ENCODE peak calls at places on chromosomes 12 and 14, in five cellular contexts. One of them, this sample, is unnamed.

GRCh38 chr14:76473381-76474263 is 97.7 kb downstream of the ESRRB start:
- DNase-seq in cardiac muscle cell: peak
- DNase-seq in aorta: no peak
- DNase-seq in WERI-Rb-1: peak
- DNase-seq in A549: no peak
- DNase-seq in this sample: peak

GRCh38 chr12:51806896-51807295 is 41.6 kb downstream of the FIGNL2 start:
- DNase-seq in cardiac muscle cell: no peak
- DNase-seq in aorta: no peak
- DNase-seq in WERI-Rb-1: no peak
- DNase-seq in A549: no peak
- DNase-seq in this sample: no peak

GRCh38 chr12:132827763-132828703 is 636 bp downstream of the GOLGA3 start:
- DNase-seq in cardiac muscle cell: peak
- DNase-seq in aorta: peak
- DNase-seq in WERI-Rb-1: peak
- DNase-seq in A549: peak
- DNase-seq in this sample: no peak

GRCh38 chr14:89025581-89026236 is 201.3 kb downstream of the TTC8 start:
- DNase-seq in cardiac muscle cell: peak
- DNase-seq in aorta: no peak
- DNase-seq in WERI-Rb-1: no peak
- DNase-seq in A549: no peak
- DNase-seq in this sample: no peak

GRCh38 chr12:1846421-1847405 is 26.3 kb downstream of the LRTM2 start:
- DNase-seq in cardiac muscle cell: no peak
- DNase-seq in aorta: peak
- DNase-seq in WERI-Rb-1: no peak
- DNase-seq in A549: no peak
- DNase-seq in this sample: no peak

GRCh38 chr14:93984070-93984469 is 7.7 kb upstream of the ASB2 start:
- DNase-seq in cardiac muscle cell: no peak
- DNase-seq in aorta: no peak
- DNase-seq in WERI-Rb-1: no peak
- DNase-seq in A549: no peak
- DNase-seq in this sample: no peak

GRCh38 chr12:2877959-2878732 is 1.1 kb downstream of the RHNO1 start:
- DNase-seq in cardiac muscle cell: peak
- DNase-seq in aorta: no peak
- DNase-seq in WERI-Rb-1: peak
- DNase-seq in A549: no peak
- DNase-seq in this sample: no peak

GRCh38 chr14:103372552-103373304 is 12.5 kb upstream of the MARK3 start:
- DNase-seq in cardiac muscle cell: peak
- DNase-seq in aorta: peak
- DNase-seq in WERI-Rb-1: no peak
- DNase-seq in A549: peak
- DNase-seq in this sample: no peak

GRCh38 chr12:104486416-104486815 is 29.7 kb downstream of the CHST11 start:
- DNase-seq in cardiac muscle cell: no peak
- DNase-seq in aorta: no peak
- DNase-seq in WERI-Rb-1: no peak
- DNase-seq in A549: no peak
- DNase-seq in this sample: no peak

GRCh38 chr14:33737446-33737845 is 213.4 kb downstream of the EGLN3 start:
- DNase-seq in cardiac muscle cell: peak
- DNase-seq in aorta: no peak
- DNase-seq in WERI-Rb-1: no peak
- DNase-seq in A549: no peak
- DNase-seq in this sample: no peak

GRCh38 chr12:68971404-68971803 is 38.4 kb upstream of the CPM start:
- DNase-seq in cardiac muscle cell: peak
- DNase-seq in aorta: no peak
- DNase-seq in WERI-Rb-1: no peak
- DNase-seq in A549: peak
- DNase-seq in this sample: no peak

GRCh38 chr12:43636706-43637105 is 84.7 kb upstream of the ADAMTS20 start:
- DNase-seq in cardiac muscle cell: no peak
- DNase-seq in aorta: no peak
- DNase-seq in WERI-Rb-1: no peak
- DNase-seq in A549: no peak
- DNase-seq in this sample: no peak

GRCh38 chr12:56082382-56082781 is 2.4 kb downstream of the ERBB3 start:
- DNase-seq in cardiac muscle cell: no peak
- DNase-seq in aorta: no peak
- DNase-seq in WERI-Rb-1: no peak
- DNase-seq in A549: no peak
- DNase-seq in this sample: no peak

GRCh38 chr14:104770851-104771272 is 17.9 kb downstream of the SIVA1 start:
- DNase-seq in cardiac muscle cell: no peak
- DNase-seq in aorta: no peak
- DNase-seq in WERI-Rb-1: peak
- DNase-seq in A549: no peak
- DNase-seq in this sample: no peak

GRCh38 chr12:8037046-8037663 is 4.6 kb downstream of the FOXJ2 start:
- DNase-seq in cardiac muscle cell: no peak
- DNase-seq in aorta: no peak
- DNase-seq in WERI-Rb-1: no peak
- DNase-seq in A549: no peak
- DNase-seq in this sample: no peak

GRCh38 chr12:94329366-94329765 is 130.3 kb downstream of the CEP83 start:
- DNase-seq in cardiac muscle cell: peak
- DNase-seq in aorta: no peak
- DNase-seq in WERI-Rb-1: no peak
- DNase-seq in A549: no peak
- DNase-seq in this sample: no peak

GRCh38 chr14:32202468-32202865 is 602 bp downstream of the RNU6-8 start:
- DNase-seq in cardiac muscle cell: no peak
- DNase-seq in aorta: no peak
- DNase-seq in WERI-Rb-1: no peak
- DNase-seq in A549: no peak
- DNase-seq in this sample: no peak

GRCh38 chr12:39867631-39868030 is 238.2 kb downstream of the SLC2A13 start:
- DNase-seq in cardiac muscle cell: peak
- DNase-seq in aorta: no peak
- DNase-seq in WERI-Rb-1: no peak
- DNase-seq in A549: no peak
- DNase-seq in this sample: no peak

GRCh38 chr14:30131698-30132097 is 204.1 kb upstream of the PRKD1 start:
- DNase-seq in cardiac muscle cell: no peak
- DNase-seq in aorta: no peak
- DNase-seq in WERI-Rb-1: no peak
- DNase-seq in A549: no peak
- DNase-seq in this sample: no peak

GRCh38 chr14:78143489-78144145 is 26.6 kb upstream of the NRXN3 start:
- DNase-seq in cardiac muscle cell: no peak
- DNase-seq in aorta: no peak
- DNase-seq in WERI-Rb-1: no peak
- DNase-seq in A549: peak
- DNase-seq in this sample: no peak

GRCh38 chr12:113208041-113208934 is 13.0 kb upstream of the TPCN1 start:
- DNase-seq in cardiac muscle cell: peak
- DNase-seq in aorta: peak
- DNase-seq in WERI-Rb-1: no peak
- DNase-seq in A549: no peak
- DNase-seq in this sample: peak

GRCh38 chr12:106226884-106227640 is 20.8 kb downstream of the CKAP4 start:
- DNase-seq in cardiac muscle cell: peak
- DNase-seq in aorta: no peak
- DNase-seq in WERI-Rb-1: no peak
- DNase-seq in A549: peak
- DNase-seq in this sample: no peak

GRCh38 chr12:128783129-128783574 is 40.6 kb downstream of the SLC15A4 start:
- DNase-seq in cardiac muscle cell: no peak
- DNase-seq in aorta: no peak
- DNase-seq in WERI-Rb-1: no peak
- DNase-seq in A549: no peak
- DNase-seq in this sample: no peak

GRCh38 chr12:49019435-49020317 is 1.1 kb upstream of the PRKAG1 start:
- DNase-seq in cardiac muscle cell: peak
- DNase-seq in aorta: peak
- DNase-seq in WERI-Rb-1: peak
- DNase-seq in A549: peak
- DNase-seq in this sample: no peak

GRCh38 chr14:70838076-70838475 is 28.8 kb upstream of the MAP3K9 start:
- DNase-seq in cardiac muscle cell: no peak
- DNase-seq in aorta: no peak
- DNase-seq in WERI-Rb-1: no peak
- DNase-seq in A549: no peak
- DNase-seq in this sample: no peak

GRCh38 chr12:58310828-58311273 is 369.5 kb downstream of the ATP23 start:
- DNase-seq in cardiac muscle cell: peak
- DNase-seq in aorta: no peak
- DNase-seq in WERI-Rb-1: no peak
- DNase-seq in A549: peak
- DNase-seq in this sample: no peak

GRCh38 chr14:75492832-75493579 is 29.3 kb upstream of the BATF start:
- DNase-seq in cardiac muscle cell: no peak
- DNase-seq in aorta: no peak
- DNase-seq in WERI-Rb-1: no peak
- DNase-seq in A549: no peak
- DNase-seq in this sample: no peak

GRCh38 chr14:88848571-88848970 is 24.1 kb downstream of the TTC8 start:
- DNase-seq in cardiac muscle cell: no peak
- DNase-seq in aorta: no peak
- DNase-seq in WERI-Rb-1: no peak
- DNase-seq in A549: no peak
- DNase-seq in this sample: no peak

GRCh38 chr14:76109087-76109880 is 42.4 kb upstream of the GPATCH2L start:
- DNase-seq in cardiac muscle cell: no peak
- DNase-seq in aorta: no peak
- DNase-seq in WERI-Rb-1: no peak
- DNase-seq in A549: no peak
- DNase-seq in this sample: no peak

GRCh38 chr12:125149160-125150108 is 84.2 kb downstream of the AACS start:
- DNase-seq in cardiac muscle cell: no peak
- DNase-seq in aorta: no peak
- DNase-seq in WERI-Rb-1: no peak
- DNase-seq in A549: no peak
- DNase-seq in this sample: no peak

GRCh38 chr12:131274061-131274460 is 320.4 kb downstream of the ADGRD1 start:
- DNase-seq in cardiac muscle cell: no peak
- DNase-seq in aorta: peak
- DNase-seq in WERI-Rb-1: no peak
- DNase-seq in A549: no peak
- DNase-seq in this sample: no peak

GRCh38 chr12:131783915-131784541 is 44.2 kb upstream of the MMP17 start:
- DNase-seq in cardiac muscle cell: peak
- DNase-seq in aorta: no peak
- DNase-seq in WERI-Rb-1: no peak
- DNase-seq in A549: peak
- DNase-seq in this sample: no peak

GRCh38 chr14:105050551-105050897 is 14.7 kb downstream of the GPR132 start:
- DNase-seq in cardiac muscle cell: peak
- DNase-seq in aorta: no peak
- DNase-seq in WERI-Rb-1: no peak
- DNase-seq in A549: no peak
- DNase-seq in this sample: no peak

GRCh38 chr14:46091819-46092218 is 559.8 kb downstream of the RPL10L start:
- DNase-seq in cardiac muscle cell: no peak
- DNase-seq in aorta: no peak
- DNase-seq in WERI-Rb-1: no peak
- DNase-seq in A549: no peak
- DNase-seq in this sample: no peak

GRCh38 chr12:132146772-132147422 is 2.6 kb downstream of the NOC4L start:
- DNase-seq in cardiac muscle cell: no peak
- DNase-seq in aorta: no peak
- DNase-seq in WERI-Rb-1: no peak
- DNase-seq in A549: no peak
- DNase-seq in this sample: peak

GRCh38 chr12:64893961-64894360 is 69.5 kb downstream of the TBC1D30 start:
- DNase-seq in cardiac muscle cell: peak
- DNase-seq in aorta: no peak
- DNase-seq in WERI-Rb-1: no peak
- DNase-seq in A549: no peak
- DNase-seq in this sample: no peak

GRCh38 chr14:36443374-36443773 is 76.7 kb downstream of the NKX2-1 start:
- DNase-seq in cardiac muscle cell: no peak
- DNase-seq in aorta: no peak
- DNase-seq in WERI-Rb-1: no peak
- DNase-seq in A549: no peak
- DNase-seq in this sample: no peak
- H3K4me3 ChIP-seq in cardiac muscle cell: no peak
- H3K4me3 ChIP-seq in aorta: no peak
- H3K4me3 ChIP-seq in WERI-Rb-1: no peak
- H3K4me3 ChIP-seq in A549: no peak
- H3K4me3 ChIP-seq in this sample: no peak

GRCh38 chr12:12786371-12786715 is 884 bp downstream of the APOLD1 start:
- DNase-seq in cardiac muscle cell: peak
- DNase-seq in aorta: no peak
- DNase-seq in WERI-Rb-1: no peak
- DNase-seq in A549: no peak
- DNase-seq in this sample: no peak
- H3K27ac ChIP-seq in cardiac muscle cell: peak
- H3K27ac ChIP-seq in aorta: no peak
- H3K27ac ChIP-seq in WERI-Rb-1: peak
- H3K27ac ChIP-seq in A549: peak
- H3K27ac ChIP-seq in this sample: peak

DNA sequence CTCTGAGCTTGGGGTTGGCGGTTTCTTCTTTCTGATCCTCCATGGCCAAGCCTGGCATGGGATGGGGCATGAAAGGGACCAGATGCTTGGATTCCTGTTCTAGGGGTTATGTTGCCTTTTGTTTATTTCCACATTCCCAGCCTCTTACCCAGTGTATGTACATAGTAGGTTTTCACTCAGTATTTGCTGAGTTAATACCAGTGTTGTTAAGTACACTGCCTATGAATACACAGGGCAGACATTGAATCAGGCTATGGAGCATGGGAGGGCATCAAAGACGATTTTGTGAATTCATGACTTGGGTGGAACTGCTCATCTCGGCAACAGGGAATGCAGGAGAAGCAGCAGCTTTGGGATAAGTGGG is 57.4 kb downstream of the GALNT16 start:
- DNase-seq in cardiac muscle cell: no peak
- DNase-seq in aorta: no peak
- DNase-seq in WERI-Rb-1: no peak
- DNase-seq in A549: no peak
- DNase-seq in this sample: no peak
- H3K4me3 ChIP-seq in cardiac muscle cell: no peak
- H3K4me3 ChIP-seq in aorta: no peak
- H3K4me3 ChIP-seq in WERI-Rb-1: no peak
- H3K4me3 ChIP-seq in A549: no peak
- H3K4me3 ChIP-seq in this sample: no peak

GRCh38 chr14:23051482-23051881 is 5.8 kb downstream of the CDH24 start:
- DNase-seq in cardiac muscle cell: no peak
- DNase-seq in aorta: no peak
- DNase-seq in WERI-Rb-1: no peak
- DNase-seq in A549: no peak
- DNase-seq in this sample: no peak
- H3K27ac ChIP-seq in cardiac muscle cell: no peak
- H3K27ac ChIP-seq in aorta: no peak
- H3K27ac ChIP-seq in WERI-Rb-1: peak
- H3K27ac ChIP-seq in A549: no peak
- H3K27ac ChIP-seq in this sample: no peak

GRCh38 chr12:4734625-4735196 is 14.5 kb downstream of the GALNT8 start:
- DNase-seq in cardiac muscle cell: no peak
- DNase-seq in aorta: no peak
- DNase-seq in WERI-Rb-1: no peak
- DNase-seq in A549: no peak
- DNase-seq in this sample: no peak
- H3K4me3 ChIP-seq in cardiac muscle cell: no peak
- H3K4me3 ChIP-seq in aorta: no peak
- H3K4me3 ChIP-seq in WERI-Rb-1: no peak
- H3K4me3 ChIP-seq in A549: no peak
- H3K4me3 ChIP-seq in this sample: no peak